ENCODE peak calls at places on chromosomes 4 and X, in nine cellular contexts. Y is suprapubic skin, J is adrenal gland, V is heart left ventricle, K is mammary epithelial cell, X is endothelial cell of umbilical vein, G is SK-N-SH, M is ovary, F is PC-3. W is an unnamed sample.
A peak's percentile ranks its signal among the peaks of the same experiment; 100 is the strongest.

GRCh38 chrX:117985241-117985640 is 131.4 kb downstream of the KLHL13 start:
- DNase-seq in Y (no peak), J (no peak), V (no peak), K (no peak), X (no peak), G (peak; percentile 16), M (no peak), F (peak; percentile 34), W (no peak)

GRCh38 chrX:104335765-104336164 is 81.0 kb upstream of the ESX1 start:
- DNase-seq in Y (no peak), J (no peak), V (no peak), K (peak; percentile 85), X (peak; percentile 37), G (no peak), M (no peak), F (peak; percentile 87), W (no peak)

GRCh38 chrX:46456125-46456922 is 88.9 kb downstream of the ZNF674 start:
- DNase-seq in Y (no peak), J (no peak), V (peak; percentile 8), K (no peak), X (peak; percentile 91), G (no peak), M (no peak), F (no peak), W (no peak)

GRCh38 chrX:150486011-150486410 is 82.4 kb upstream of the MTM1 start:
- DNase-seq in Y (no peak), J (peak; percentile 72), V (peak; percentile 22), K (peak; percentile 30), X (peak; percentile 44), G (peak; percentile 32), M (peak; percentile 58), F (peak; percentile 61), W (no peak)

GRCh38 chr4:146033149-146033548 is 94.5 kb upstream of the ZNF827 start:
- DNase-seq in Y (no peak), J (peak; percentile 25), V (no peak), K (peak; percentile 37), X (no peak), G (no peak), M (no peak), F (no peak), W (no peak)

GRCh38 chr4:123229326-123229725 is 167.3 kb upstream of the SPRY1 start:
- DNase-seq in Y (no peak), J (no peak), V (no peak), K (no peak), X (no peak), G (no peak), M (no peak), F (no peak), W (no peak)

GRCh38 chr4:108783666-108784463 is 21.0 kb upstream of the ETNPPL start:
- DNase-seq in Y (no peak), J (peak; percentile 25), V (no peak), K (no peak), X (peak; percentile 18), G (no peak), M (no peak), F (peak; percentile 25), W (no peak)

GRCh38 chr4:610411-611261 is 14.7 kb upstream of the PDE6B start:
- DNase-seq in Y (peak; percentile 69), J (peak; percentile 33), V (no peak), K (peak; percentile 87), X (no peak), G (no peak), M (no peak), F (peak; percentile 95), W (peak; percentile 26)

GRCh38 chrX:31199770-31200114 is 127.9 kb upstream of the FTHL17 start:
- DNase-seq in Y (no peak), J (no peak), V (no peak), K (no peak), X (no peak), G (no peak), M (no peak), F (no peak), W (no peak)

GRCh38 chrX:21838937-21839333 is 482 bp upstream of the MBTPS2 start:
- DNase-seq in Y (no peak), J (no peak), V (no peak), K (no peak), X (no peak), G (no peak), M (no peak), F (peak; percentile 43), W (no peak)

GRCh38 chr4:79284893-79285292 is 41.0 kb downstream of the NAA11 start:
- DNase-seq in Y (no peak), J (no peak), V (no peak), K (no peak), X (no peak), G (no peak), M (no peak), F (no peak), W (no peak)

GRCh38 chr4:2663275-2663674 is 92.9 kb downstream of the TNIP2 start:
- DNase-seq in Y (no peak), J (no peak), V (no peak), K (no peak), X (no peak), G (no peak), M (no peak), F (no peak), W (no peak)

GRCh38 chr4:88737304-88738015 is 39.8 kb upstream of the NAP1L5 start:
- DNase-seq in Y (no peak), J (no peak), V (no peak), K (peak; percentile 27), X (peak; percentile 31), G (no peak), M (peak; percentile 38), F (no peak), W (no peak)

GRCh38 chrX:16076834-16077233 is 46.5 kb upstream of the GRPR start:
- DNase-seq in Y (no peak), J (no peak), V (no peak), K (peak; percentile 15), X (no peak), G (no peak), M (no peak), F (no peak), W (no peak)

GRCh38 chrX:140661657-140662056 is 47.9 kb upstream of the LINC00632 start:
- DNase-seq in Y (no peak), J (no peak), V (no peak), K (no peak), X (no peak), G (no peak), M (no peak), F (peak; percentile 1), W (no peak)

DNA sequence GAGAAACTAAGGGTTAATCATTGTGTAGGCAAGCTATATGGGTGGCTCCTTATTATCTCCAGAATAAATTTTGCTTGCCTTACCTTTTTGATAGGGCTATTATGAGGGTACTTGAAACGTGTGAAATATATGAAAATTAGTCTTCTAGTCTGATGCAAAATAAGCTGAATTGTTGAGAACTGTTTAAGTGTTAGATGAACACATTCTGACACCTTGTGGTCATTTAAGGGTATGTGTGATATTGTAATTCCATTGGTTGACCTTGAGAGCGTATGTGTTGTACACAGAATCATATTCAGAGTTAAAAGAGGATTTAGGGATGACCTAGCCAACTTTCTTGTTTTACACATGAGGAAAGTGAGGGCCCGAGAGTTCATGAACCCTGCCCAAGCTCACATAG is 44.6 kb upstream of the LINC00632 start:
- DNase-seq in Y (no peak), J (no peak), V (no peak), K (peak; percentile 13), X (no peak), G (peak; percentile 7), M (no peak), F (peak; percentile 35), W (no peak)
- TF ChIP-seq CTCF in Y (no peak), J (peak; percentile 42), V (peak; percentile 19), K (peak; percentile 26), X (no peak), G (peak; percentile 48), M (no peak), F (peak; percentile 55), W (no peak)

GRCh38 chr4:154562697-154563254 is at the start of gene FGB:
- DNase-seq in Y (no peak), J (no peak), V (no peak), K (no peak), X (no peak), G (no peak), M (no peak), F (peak; percentile 7), W (no peak)
- H3K4me3 ChIP-seq in Y (no peak within 1 kb of the TSS), J (no peak within 1 kb of the TSS), V (no peak within 1 kb of the TSS), K (no peak within 1 kb of the TSS), X (no peak within 1 kb of the TSS), G (no peak within 1 kb of the TSS), M (no peak within 1 kb of the TSS), F (no peak within 1 kb of the TSS), W (no peak within 1 kb of the TSS)

DNA sequence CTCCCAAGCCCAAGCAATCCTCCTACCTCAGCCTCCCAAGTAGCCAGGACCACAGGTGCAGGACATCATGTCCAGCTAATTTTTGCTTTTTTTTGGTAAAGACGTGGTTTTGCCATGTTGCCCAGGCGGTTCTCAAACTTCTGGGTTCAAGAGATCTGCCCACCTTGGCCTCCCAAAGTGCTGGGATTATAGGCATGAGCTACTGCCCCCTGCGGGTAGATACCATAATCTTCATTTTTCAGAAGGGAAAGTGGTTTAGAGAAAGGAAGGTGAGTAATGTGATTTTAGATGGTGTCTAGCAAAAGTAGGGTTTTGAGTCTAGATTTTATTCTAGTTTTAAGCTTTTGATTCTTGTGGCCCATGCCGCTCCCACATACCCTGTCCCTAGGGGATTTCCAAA is 205.3 kb upstream of the CLNK start:
- DNase-seq in Y (no peak), J (no peak), V (no peak), K (no peak), X (no peak), G (no peak), M (no peak), F (no peak), W (no peak)
- TF ChIP-seq CTCF in Y (no peak), J (no peak), V (no peak), K (no peak), X (no peak), G (no peak), M (no peak), F (no peak), W (no peak)

GRCh38 chr4:159206427-159206871 is 103.6 kb downstream of the RAPGEF2 start:
- DNase-seq in Y (no peak), J (no peak), V (no peak), K (peak; percentile 60), X (peak; percentile 73), G (no peak), M (no peak), F (peak; percentile 35), W (no peak)
- H3K4me3 ChIP-seq in Y (no peak overlapping the region), J (no peak overlapping the region), V (no peak overlapping the region), K (peak overlapping the region; percentile 20), X (no peak overlapping the region), G (no peak overlapping the region), M (no peak overlapping the region), F (no peak overlapping the region), W (no peak overlapping the region)

W was measured in lower leg skin.